ENCODE peak calls at places on chromosomes 6 and 20, in five cellular contexts. Y is Caco-2, X is ELR, R is GM19239, V is GM23338. A is an unnamed sample.

GRCh38 chr20:16771204-16771603 is 23.0 kb downstream of the OTOR start:
- DNase-seq in Y (no peak), X (peak; percentile 5), R (no peak), V (no peak), A (no peak)

GRCh38 chr20:8722277-8722928 is 346.5 kb upstream of the PLCB4 start:
- DNase-seq in Y (peak; percentile 70), X (peak; percentile 77), R (peak; percentile 9), V (peak; percentile 80), A (peak; percentile 29)

GRCh38 chr6:46733410-46733809 is 1.8 kb downstream of the PLA2G7 start:
- DNase-seq in Y (no peak), X (no peak), R (no peak), V (no peak), A (no peak)

GRCh38 chr6:36345681-36346417 is 9.2 kb upstream of the BNIP5 start:
- DNase-seq in Y (no peak), X (no peak), R (no peak), V (peak; percentile 76), A (no peak)

GRCh38 chr20:36950432-36951197 is 893 bp downstream of the SAMHD1 start:
- DNase-seq in Y (peak; percentile 50), X (peak; percentile 82), R (no peak), V (peak; percentile 64), A (no peak)

GRCh38 chr6:106586815-106587214 is 42.5 kb downstream of the RTN4IP1 start:
- DNase-seq in Y (no peak), X (no peak), R (no peak), V (no peak), A (no peak)

GRCh38 chr6:88119769-88120168 is 46.4 kb downstream of the CNR1 start:
- DNase-seq in Y (peak; percentile 7), X (peak; percentile 2), R (no peak), V (peak; percentile 81), A (no peak)

GRCh38 chr6:55069132-55069781 is 105.1 kb upstream of the HCRTR2 start:
- DNase-seq in Y (peak; percentile 55), X (peak; percentile 77), R (no peak), V (peak; percentile 75), A (no peak)

GRCh38 chr20:44211177-44212039 is 837 bp upstream of the OSER1 start:
- DNase-seq in Y (peak; percentile 55), X (peak; percentile 34), R (no peak), V (no peak), A (no peak)

GRCh38 chr6:158376650-158377081 is 64.4 kb downstream of the TULP4 start:
- DNase-seq in Y (no peak), X (no peak), R (no peak), V (no peak), A (no peak)

GRCh38 chr6:118745156-118745555 is 93.8 kb upstream of the CEP85L start:
- DNase-seq in Y (no peak), X (no peak), R (no peak), V (no peak), A (no peak)

GRCh38 chr6:26330835-26331808 is 33.9 kb upstream of the BTN3A2 start:
- DNase-seq in Y (peak; percentile 68), X (peak; percentile 82), R (no peak), V (peak; percentile 73), A (no peak)

A was measured in HuH-7.5.